ENCODE peak calls at places on chromosomes 16 and 17, in five cellular contexts. O is K562, X is A549, W is GM23338, Q is HepG2. C is an unnamed sample.
A peak's percentile ranks its signal among the peaks of the same experiment; 100 is the strongest.

GRCh38 chr17:46152423-46152822 is 40.8 kb downstream of the KANSL1 start:
- DNase-seq in X (no peak), W (no peak), Q (no peak), O (no peak), C (peak; percentile 48)

GRCh38 chr16:49453983-49454382 is 80.4 kb downstream of the C16orf78 start:
- DNase-seq in Q (no peak), X (no peak), O (peak; percentile 18), W (no peak), C (no peak)

GRCh38 chr17:63693411-63694113 is 6.4 kb downstream of the LIMD2 start:
- DNase-seq in X (no peak), Q (no peak), O (no peak), W (no peak), C (no peak)

GRCh38 chr16:68792465-68793324 is 50.6 kb upstream of the TANGO6 start:
- DNase-seq in O (peak; percentile 18), X (peak; percentile 21), W (peak; percentile 17), Q (peak; percentile 95), C (no peak)

GRCh38 chr17:1047177-1047885 is 50.4 kb downstream of the TIMM22 start:
- DNase-seq in W (no peak), X (no peak), Q (no peak), O (no peak), C (no peak)

GRCh38 chr17:48444531-48445247 is 14.7 kb upstream of the SKAP1 start:
- DNase-seq in Q (no peak), W (peak; percentile 28), O (peak; percentile 34), X (no peak), C (no peak)

GRCh38 chr17:67221062-67221998 is 23.7 kb downstream of the HELZ start:
- DNase-seq in Q (peak; percentile 34), X (peak; percentile 57), W (peak; percentile 54), O (peak; percentile 67), C (no peak)

GRCh38 chr17:38341035-38341721 is 2.6 kb downstream of the GPR179 start:
- DNase-seq in Q (peak; percentile 47), X (no peak), O (no peak), W (peak; percentile 52), C (no peak)

GRCh38 chr16:30030841-30031413 is at the start of gene TLCD3B:
- DNase-seq in W (peak; percentile 88), X (no peak), O (no peak), Q (no peak), C (no peak)

GRCh38 chr17:39927928-39928867 is 666 bp downstream of the LRRC3C start:
- DNase-seq in W (peak; percentile 88), X (peak; percentile 42), Q (peak; percentile 72), O (no peak), C (no peak)

GRCh38 chr17:60599220-60599619 is 773 bp upstream of the PPM1D start:
- DNase-seq in W (no peak), O (no peak), X (peak; percentile 43), Q (no peak), C (no peak)

GRCh38 chr16:84357191-84357651 is 11.1 kb upstream of the ATP2C2 start:
- DNase-seq in W (no peak), Q (no peak), X (no peak), O (no peak), C (no peak)

GRCh38 chr17:62562656-62563055 is 64.8 kb upstream of the MRC2 start:
- DNase-seq in O (peak; percentile 9), Q (peak; percentile 76), W (no peak), X (no peak), C (no peak)

GRCh38 chr17:57486978-57487377 is 230.7 kb downstream of the MSI2 start:
- DNase-seq in O (no peak), Q (no peak), X (no peak), W (no peak), C (no peak)

GRCh38 chr16:31487720-31488629 is 5.1 kb downstream of the SLC5A2 start:
- DNase-seq in O (no peak), W (peak; percentile 89), Q (no peak), X (peak; percentile 69), C (no peak)

GRCh38 chr16:10961231-10961630 is 16.9 kb downstream of the CLEC16A start:
- DNase-seq in O (no peak), W (no peak), X (no peak), Q (no peak), C (no peak)

GRCh38 chr17:15363702-15364101 is 22.3 kb upstream of the TEKT3 start:
- DNase-seq in Q (no peak), X (no peak), W (no peak), O (peak; percentile 27), C (no peak)

GRCh38 chr17:4130715-4131114 is 12.1 kb downstream of the ZZEF1 start:
- DNase-seq in W (no peak), O (peak; percentile 47), Q (no peak), X (no peak), C (no peak)

GRCh38 chr17:43212641-43213490 is 1.2 kb downstream of the TMEM106A start:
- DNase-seq in X (no peak), W (no peak), Q (no peak), O (no peak), C (peak; percentile 37)

GRCh38 chr17:66915204-66915611 is 49.3 kb upstream of the CACNG4 start:
- DNase-seq in O (no peak), W (peak; percentile 31), X (peak; percentile 64), Q (peak; percentile 21), C (no peak)

GRCh38 chr16:58727796-58728568 is 6.1 kb downstream of the GOT2 start:
- DNase-seq in O (no peak), Q (no peak), X (no peak), W (no peak), C (no peak)
- TF ChIP-seq JUNB in O (no peak), Q (no peak), X (no peak), W (no peak), C (no peak)

GRCh38 chr16:88737298-88738166 is 31.2 kb downstream of the CTU2 start:
- DNase-seq in Q (peak; percentile 55), X (peak; percentile 65), O (peak; percentile 92), W (peak; percentile 77), C (peak; percentile 13)
- TF ChIP-seq JUNB in Q (no peak), X (no peak), O (no peak), W (no peak), C (no peak)

GRCh38 chr16:23072084-23072599 is 77.1 kb downstream of the USP31 start:
- DNase-seq in O (no peak), Q (no peak), W (no peak), X (peak; percentile 56), C (no peak)

GRCh38 chr16:23072769-23073549 is 76.3 kb downstream of the USP31 start:
- DNase-seq in X (peak; percentile 25), Q (no peak), O (no peak), W (peak; percentile 32), C (no peak)

GRCh38 chr16:23071202-23072083 is 77.8 kb downstream of the USP31 start:
- DNase-seq in X (no peak), O (no peak), W (no peak), Q (no peak), C (no peak)

GRCh38 chr16:23068337-23068736 is 80.9 kb downstream of the USP31 start:
- DNase-seq in Q (no peak), X (no peak), O (no peak), W (no peak), C (no peak)

DNA sequence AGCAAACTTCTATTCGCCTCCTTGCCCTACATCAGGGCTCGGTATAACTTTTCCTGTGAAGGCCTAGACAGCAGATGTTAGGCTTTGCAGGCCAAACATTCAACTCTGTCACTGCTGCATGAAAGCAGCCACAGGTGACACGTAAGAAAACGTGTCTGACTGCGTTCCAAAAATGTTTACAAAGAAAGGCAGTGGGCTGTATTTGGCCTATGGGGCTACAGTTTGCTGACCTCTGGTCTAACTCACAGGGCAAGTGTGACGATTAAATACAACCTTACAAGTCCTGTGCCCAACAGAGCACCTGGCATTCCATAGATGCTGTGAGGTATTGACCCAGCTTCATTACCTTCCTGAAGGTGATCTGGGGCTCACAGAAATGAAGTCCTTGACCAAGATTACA is 79.4 kb downstream of the USP31 start:
- DNase-seq in O (no peak), Q (no peak), W (no peak), X (no peak), C (no peak)
- TF ChIP-seq JUNB in O (no peak), Q (no peak), W (no peak), X (no peak), C (no peak)

DNA sequence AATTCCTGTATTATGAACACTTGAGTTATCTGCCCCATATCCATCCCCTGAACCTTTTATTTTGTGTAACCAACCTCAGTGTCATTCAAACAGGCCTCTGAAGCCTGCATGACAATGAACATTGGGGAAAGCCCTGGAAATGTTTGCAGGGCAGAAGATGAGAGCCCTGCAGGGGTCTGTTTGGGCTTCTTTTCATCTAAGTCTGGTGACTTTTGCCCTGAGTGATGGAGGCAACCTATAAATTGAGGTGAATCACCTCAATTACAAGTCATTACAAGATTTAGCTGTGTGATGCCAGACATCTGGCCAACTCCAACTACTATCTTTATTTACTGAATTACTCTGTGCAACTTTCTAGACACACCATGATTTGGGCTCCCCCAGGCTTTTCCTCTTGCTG is 189.2 kb downstream of the MAF start:
- DNase-seq in Q (no peak), O (no peak), X (no peak), W (no peak), C (no peak)
- TF ChIP-seq JUNB in Q (no peak), O (no peak), X (no peak), W (no peak), C (no peak)

GRCh38 chr16:2090819-2091721 is 43.3 kb downstream of the TSC2 start:
- DNase-seq in O (no peak), W (peak; percentile 88), Q (no peak), X (no peak), C (no peak)

GRCh38 chr16:2092866-2093265 is 42.8 kb downstream of the PKD1 start:
- DNase-seq in O (no peak), X (no peak), W (no peak), Q (no peak), C (no peak)

GRCh38 chr16:2090481-2090797 is 42.7 kb downstream of the TSC2 start:
- DNase-seq in Q (no peak), W (no peak), O (no peak), X (no peak), C (no peak)

GRCh38 chr16:2093793-2094192 is 41.9 kb downstream of the PKD1 start:
- DNase-seq in O (no peak), X (no peak), Q (no peak), W (no peak), C (no peak)

GRCh38 chr16:2091722-2092620 is 43.7 kb downstream of the PKD1 start:
- DNase-seq in Q (no peak), W (peak; percentile 52), X (no peak), O (no peak), C (no peak)
- TF ChIP-seq JUNB in Q (no peak), W (no peak), X (no peak), O (no peak), C (no peak)

C was measured in GM12878.